ENCODE peak calls at places on chromosomes 4 and X, in six cellular contexts. B, C, T, Z, N and H are unnamed samples.

GRCh38 chr4:87679449-87680169 is 29.5 kb downstream of the DMP1 start:
- DNase-seq in T (peak), B (peak), N (peak), Z (peak), C (peak), H (peak)

GRCh38 chr4:2925496-2925895 is 37.7 kb downstream of the NOP14 start:
- DNase-seq in C (no peak), T (no peak), Z (no peak), B (no peak), N (no peak), H (no peak)

GRCh38 chr4:7735961-7736360 is 203.7 kb downstream of the AFAP1 start:
- DNase-seq in C (no peak), T (no peak), N (no peak), B (no peak), Z (no peak), H (no peak)

GRCh38 chr4:137909910-137910309 is 332.2 kb downstream of the SLC7A11 start:
- DNase-seq in N (no peak), T (no peak), C (no peak), Z (no peak), B (no peak), H (peak)

GRCh38 chrX:19981987-19982386 is 8.9 kb downstream of the BCLAF3 start:
- DNase-seq in Z (no peak), B (no peak), N (no peak), C (no peak), T (no peak), H (no peak)

GRCh38 chr4:4651811-4652609 is 110.2 kb upstream of the STX18 start:
- DNase-seq in T (no peak), Z (no peak), B (no peak), N (peak), C (no peak), H (no peak)

GRCh38 chr4:3305610-3306371 is 13.0 kb downstream of the RGS12 start:
- DNase-seq in T (no peak), C (no peak), N (peak), B (no peak), Z (no peak), H (no peak)

GRCh38 chrX:54066841-54067240 is 22.6 kb upstream of the PHF8 start:
- DNase-seq in Z (no peak), B (no peak), C (no peak), N (no peak), T (no peak), H (no peak)

GRCh38 chr4:7462509-7462971 is 27.8 kb upstream of the PSAPL1 start:
- DNase-seq in T (peak), N (no peak), Z (no peak), C (peak), B (peak), H (peak)

GRCh38 chrX:3346436-3347329 is at the start of gene MXRA5:
- DNase-seq in N (no peak), C (no peak), B (no peak), T (no peak), Z (no peak), H (peak)

GRCh38 chr4:82913305-82913704 is 12.8 kb downstream of the THAP9 start:
- DNase-seq in Z (no peak), N (no peak), B (no peak), T (no peak), C (no peak), H (no peak)

GRCh38 chrX:13250831-13251612 is 68.8 kb downstream of the ATXN3L start:
- DNase-seq in T (no peak), Z (no peak), B (no peak), C (no peak), N (peak), H (no peak)

GRCh38 chr4:123351713-123352112 is 44.9 kb upstream of the SPRY1 start:
- DNase-seq in B (no peak), C (no peak), T (no peak), Z (no peak), N (no peak), H (no peak)

GRCh38 chrX:100979881-100980607 is 10.5 kb downstream of the ARL13A start:
- DNase-seq in T (peak), B (no peak), N (no peak), C (no peak), Z (no peak), H (no peak)

GRCh38 chr4:147479817-147480216 is 1.1 kb upstream of the EDNRA start:
- DNase-seq in C (no peak), B (no peak), Z (no peak), T (no peak), N (no peak), H (no peak)

GRCh38 chrX:134949271-134949670 is 41.5 kb upstream of the SMIM10 start:
- DNase-seq in C (peak), B (no peak), Z (no peak), N (no peak), T (peak), H (no peak)

GRCh38 chr4:8556341-8557150 is 23.6 kb upstream of the GPR78 start:
- DNase-seq in Z (no peak), B (no peak), C (no peak), T (no peak), N (no peak), H (no peak)

GRCh38 chr4:123415977-123416376 is 19.4 kb downstream of the SPRY1 start:
- DNase-seq in B (no peak), C (no peak), T (peak), N (no peak), Z (no peak), H (no peak)

GRCh38 chr4:84578540-84579409 is 4.2 kb upstream of the CDS1 start:
- DNase-seq in Z (no peak), N (peak), C (peak), T (peak), B (no peak), H (peak)

GRCh38 chrX:37314526-37314925 is 34.6 kb upstream of the PRRG1 start:
- DNase-seq in T (no peak), Z (no peak), N (no peak), B (no peak), C (no peak), H (no peak)

GRCh38 chr4:5474756-5475155 is 233.6 kb downstream of the EVC2 start:
- DNase-seq in Z (no peak), N (no peak), C (no peak), B (no peak), T (no peak), H (no peak)

GRCh38 chrX:12753366-12753765 is 37.8 kb upstream of the PRPS2 start:
- DNase-seq in N (no peak), C (no peak), T (no peak), Z (no peak), B (no peak), H (no peak)

GRCh38 chrX:55056820-55057690 is 17.8 kb upstream of the PAGE2B start:
- DNase-seq in B (no peak), T (no peak), Z (no peak), C (no peak), N (no peak), H (no peak)

GRCh38 chr4:2598661-2599654 is 62.5 kb downstream of the FAM193A start:
- DNase-seq in T (no peak), N (no peak), Z (peak), C (no peak), B (no peak), H (peak)

GRCh38 chr4:75370582-75370981 is 143.6 kb downstream of the RCHY1 start:
- DNase-seq in T (no peak), Z (no peak), N (no peak), C (no peak), B (no peak), H (no peak)

GRCh38 chrX:119990409-119990994 is 47.0 kb upstream of the NKAP start:
- DNase-seq in B (no peak), N (no peak), C (no peak), Z (no peak), T (no peak), H (no peak)

GRCh38 chr4:121724671-121725070 is 27.9 kb upstream of the ANXA5 start:
- DNase-seq in T (no peak), Z (no peak), C (no peak), N (no peak), B (no peak), H (no peak)

GRCh38 chr4:121728066-121728465 is 31.3 kb upstream of the ANXA5 start:
- DNase-seq in N (no peak), Z (no peak), B (no peak), C (no peak), T (peak), H (no peak)

GRCh38 chr4:121728798-121729226 is 32.0 kb upstream of the ANXA5 start:
- DNase-seq in T (no peak), B (no peak), Z (no peak), C (no peak), N (no peak), H (no peak)

GRCh38 chr4:121721700-121722099 is 24.9 kb upstream of the ANXA5 start:
- DNase-seq in N (no peak), B (no peak), C (no peak), T (no peak), Z (no peak), H (no peak)

GRCh38 chr4:121726642-121727268 is 30.0 kb upstream of the ANXA5 start:
- DNase-seq in B (no peak), Z (peak), T (peak), C (peak), N (peak), H (peak)
- TF ChIP-seq RAD21 in B (peak), Z (peak), T (peak), C (peak), N (peak), H (peak)

GRCh38 chr4:156778606-156779005 is 193.0 kb downstream of the PDGFC start:
- DNase-seq in T (peak), N (no peak), Z (no peak), C (no peak), B (no peak), H (no peak)

GRCh38 chr4:156773648-156774357 is 197.8 kb downstream of the PDGFC start:
- DNase-seq in B (no peak), C (no peak), N (no peak), T (no peak), Z (no peak), H (no peak)

GRCh38 chr4:156774422-156774821 is 197.2 kb downstream of the PDGFC start:
- DNase-seq in T (peak), B (no peak), Z (no peak), C (no peak), N (no peak), H (no peak)

GRCh38 chr4:156778093-156778492 is 193.5 kb downstream of the PDGFC start:
- DNase-seq in C (no peak), T (no peak), N (no peak), Z (no peak), B (no peak), H (no peak)

DNA sequence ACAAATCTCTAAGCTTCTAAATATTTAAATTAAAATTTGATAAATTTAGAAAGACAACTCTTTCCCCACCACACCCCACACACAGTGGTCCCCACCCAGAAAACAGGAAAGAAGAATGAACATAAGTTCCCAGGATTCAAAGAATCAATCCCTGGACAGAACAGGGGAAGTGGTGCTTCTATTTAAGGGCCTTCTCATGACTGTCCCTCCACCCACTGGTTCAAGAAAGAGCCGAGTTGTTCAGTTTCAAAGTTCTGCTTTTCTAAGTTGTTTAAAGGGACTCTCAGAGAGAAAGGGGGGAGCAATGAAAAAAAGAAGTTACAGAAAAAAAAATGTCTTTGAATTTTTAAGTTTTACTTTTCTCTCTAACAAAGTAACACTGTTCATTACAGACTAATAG is 195.8 kb downstream of the PDGFC start:
- DNase-seq in B (no peak), C (no peak), N (no peak), Z (no peak), T (no peak), H (no peak)
- TF ChIP-seq JUND in B (no peak), C (no peak), N (no peak), Z (no peak), T (no peak), H (no peak)

DNA sequence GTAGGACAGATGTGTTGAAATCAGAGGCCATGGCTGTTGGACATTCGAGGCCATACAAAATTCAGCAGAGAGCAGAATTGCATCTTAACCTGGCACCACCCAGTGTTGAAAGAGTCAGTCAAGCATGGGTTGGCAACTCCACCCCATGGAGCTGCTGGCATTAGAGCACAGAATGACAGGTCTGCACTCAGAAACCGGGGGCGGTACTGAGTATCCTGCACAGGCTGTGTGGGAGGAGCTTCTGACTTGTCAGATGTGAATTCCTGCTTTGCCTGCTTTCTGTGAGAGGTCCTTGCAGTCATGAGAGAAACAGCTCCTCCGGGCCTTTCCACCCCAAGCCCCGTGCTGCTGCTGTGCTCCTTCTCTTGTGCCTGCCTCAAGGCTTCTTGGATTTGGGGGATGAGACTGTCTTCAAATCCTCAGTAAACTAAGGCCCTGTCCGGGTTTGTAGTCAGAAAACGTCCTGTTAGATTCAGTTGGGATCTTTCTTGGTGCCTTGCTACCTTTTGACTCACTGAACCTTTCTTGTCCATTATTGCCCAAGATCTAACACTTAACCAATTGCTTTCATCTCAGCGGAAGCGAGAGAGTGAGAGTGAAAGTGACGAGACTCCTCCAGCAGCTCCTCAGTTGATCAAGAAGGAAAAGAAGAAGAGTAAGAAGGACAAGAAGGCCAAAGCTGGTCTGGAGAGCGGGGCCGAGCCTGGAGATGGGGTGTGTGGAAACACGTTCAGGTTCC is 13.1 kb downstream of the DKC1 start:
- DNase-seq in B (no peak), T (no peak), N (no peak), Z (no peak), C (no peak), H (no peak)
- TF ChIP-seq RAD21 in B (no peak), T (no peak), N (no peak), Z (no peak), C (no peak), H (no peak)

DNA sequence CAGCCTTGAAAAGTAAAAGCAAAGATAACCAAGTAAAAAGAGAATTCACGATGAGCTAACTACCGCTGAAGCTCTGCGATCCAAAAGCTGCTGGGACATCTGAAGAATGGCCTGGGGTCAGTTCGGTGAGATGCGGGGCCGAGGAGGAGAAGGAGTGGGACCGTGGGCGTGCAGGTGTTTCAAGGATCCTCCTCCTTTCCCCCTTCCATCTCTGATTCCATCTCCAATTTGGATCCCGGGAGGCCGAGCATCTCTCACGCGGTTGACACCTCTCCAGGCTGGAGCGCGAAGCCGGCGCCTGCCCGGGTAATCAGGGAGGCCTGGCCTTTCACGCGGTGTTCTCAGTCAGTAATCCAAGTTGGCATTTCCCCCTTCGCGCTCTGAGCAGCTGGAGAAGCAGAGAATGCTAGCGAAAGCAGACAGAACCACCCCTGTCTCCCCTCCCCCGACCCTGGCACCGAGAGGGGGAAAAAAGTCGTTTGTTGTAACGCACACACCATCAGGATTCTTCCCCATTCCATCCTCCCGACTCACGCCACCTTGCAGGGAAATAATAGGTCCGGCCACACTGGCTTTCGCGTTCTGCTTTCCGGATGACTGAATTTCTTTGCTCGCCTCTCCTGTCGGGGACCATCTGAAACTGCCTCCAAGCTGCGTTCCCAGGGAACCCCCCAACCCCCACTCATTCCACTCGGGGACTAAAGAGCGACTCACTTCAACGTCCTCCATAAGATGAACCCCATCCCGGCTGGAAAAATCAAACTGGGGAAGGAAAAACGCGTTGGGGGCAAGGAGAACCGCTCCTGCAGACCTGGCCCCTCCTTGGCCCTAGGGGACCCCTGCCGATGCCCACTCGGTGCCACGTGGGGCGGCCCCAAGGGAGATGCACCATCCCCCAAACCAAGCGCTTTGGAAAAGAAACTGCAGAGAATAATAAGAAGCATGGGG is 6.5 kb downstream of the NEUROG2 start:
- DNase-seq in B (no peak), C (no peak), N (no peak), T (no peak), Z (no peak), H (peak)
- TF ChIP-seq JUND in B (no peak), C (no peak), N (no peak), T (no peak), Z (no peak), H (no peak)

DNA sequence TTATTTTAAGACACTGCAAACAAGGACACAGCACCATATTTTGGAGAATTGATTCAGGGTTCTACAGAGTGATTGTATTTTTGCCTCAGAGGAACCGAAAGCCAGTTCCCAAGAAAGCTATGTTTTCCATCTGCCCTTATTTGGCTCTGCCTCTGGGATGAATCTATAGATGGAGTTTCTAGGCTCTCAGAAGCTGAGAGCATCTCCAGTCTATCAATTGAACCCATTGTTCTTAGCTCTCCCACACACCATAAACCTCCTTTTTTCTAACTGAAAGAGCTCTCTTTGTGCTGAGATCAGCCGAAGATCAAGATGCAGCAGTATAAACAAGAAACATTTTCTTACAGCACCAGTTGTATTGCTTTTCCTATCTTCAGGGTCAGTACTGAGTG is 16.9 kb downstream of the PLP1 start:
- DNase-seq in T (no peak), Z (no peak), N (no peak), B (no peak), C (no peak), H (no peak)
- TF ChIP-seq RAD21 in T (no peak), Z (no peak), N (no peak), B (no peak), C (no peak), H (no peak)

GRCh38 chr4:54227261-54228063 is 1.6 kb upstream of the PDGFRA start:
- DNase-seq in C (no peak), N (no peak), Z (no peak), T (no peak), B (no peak), H (peak)
- TF ChIP-seq JUND in C (no peak), N (no peak), Z (no peak), T (no peak), B (no peak), H (no peak)

GRCh38 chrX:123476636-123477219 is 256.1 kb downstream of the THOC2 start:
- DNase-seq in N (no peak), Z (no peak), T (no peak), C (no peak), B (no peak), H (no peak)

GRCh38 chrX:123477673-123478072 is 255.2 kb downstream of the THOC2 start:
- DNase-seq in T (no peak), C (no peak), Z (no peak), N (no peak), B (no peak), H (no peak)

GRCh38 chrX:123475068-123475724 is 257.7 kb downstream of the THOC2 start:
- DNase-seq in N (no peak), C (no peak), Z (no peak), B (no peak), T (no peak), H (no peak)
- TF ChIP-seq RAD21 in N (no peak), C (no peak), Z (no peak), B (no peak), T (no peak), H (no peak)

GRCh38 chr4:30495261-30496050 is 224.7 kb upstream of the PCDH7 start:
- DNase-seq in C (no peak), N (no peak), Z (no peak), B (no peak), T (no peak), H (no peak)
- TF ChIP-seq JUND in C (no peak), N (no peak), Z (no peak), B (no peak), T (no peak), H (no peak)

GRCh38 chrX:87583679-87584078 is 66.1 kb downstream of the KLHL4 start:
- DNase-seq in B (peak), N (no peak), T (peak), Z (no peak), C (no peak), H (peak)
- TF ChIP-seq RAD21 in B (peak), N (no peak), T (no peak), Z (no peak), C (no peak), H (peak)